ENCODE peak calls at places on chromosomes 13 and 19, in four cellular contexts. G, H, T and A are unnamed samples.

GRCh38 chr19:45499196-45500180 is 1.2 kb downstream of the PPM1N start:
- DNase-seq in T (no peak), G (peak), H (peak), A (peak)

GRCh38 chr19:42074513-42075363 is 1.2 kb upstream of the ZNF574 start:
- DNase-seq in G (no peak), T (no peak), H (no peak), A (peak)

GRCh38 chr19:49056101-49056901 is 1.2 kb downstream of the CGB7 start:
- DNase-seq in G (no peak), T (no peak), H (peak), A (peak)

GRCh38 chr13:110541526-110541920 is 20.0 kb downstream of the RAB20 start:
- DNase-seq in G (no peak), H (peak), T (no peak), A (no peak)

GRCh38 chr13:113398963-113399754 is 35.2 kb upstream of the GRTP1 start:
- DNase-seq in H (no peak), T (no peak), G (no peak), A (no peak)

GRCh38 chr19:2603320-2603719 is 99.2 kb downstream of the GNG7 start:
- DNase-seq in G (no peak), T (no peak), H (peak), A (no peak)

GRCh38 chr13:39402221-39402620 is 200.8 kb downstream of the LHFPL6 start:
- DNase-seq in T (no peak), H (no peak), G (no peak), A (no peak)

GRCh38 chr19:11418518-11419506 is at the start of gene RGL3:
- DNase-seq in T (no peak), H (no peak), G (peak), A (peak)

GRCh38 chr19:43541920-43542650 is 9.1 kb downstream of the ZNF575 start:
- DNase-seq in G (no peak), H (no peak), T (no peak), A (no peak)